ENCODE peak calls at places on chromosomes 13 and 19, in nine cellular contexts. One of them, this sample, is unnamed.

GRCh38 chr19:11699931-11700794 is 38.6 kb downstream of the ZNF823 start:
- DNase-seq in iris pigment epithelial cell: peak; percentile 42
- DNase-seq in stimulated activated CD4-positive, alpha-beta T cell treated with anti-CD3 and anti-CD28 coated beads, Interleukin-2, amount 100 ng/mL, for 48 hours: no peak
- DNase-seq in BJ: no peak
- DNase-seq in NCI-H1092: no peak
- DNase-seq in effector CD4-positive, alpha-beta T cell: no peak
- DNase-seq in fibroblast of pulmonary artery: peak; percentile 60
- DNase-seq in IMR-90: peak; percentile 42
- DNase-seq in head of caudate nucleus: no peak
- DNase-seq in this sample: no peak

GRCh38 chr19:53537126-53537522 is 821 bp upstream of the ZNF331 start:
- DNase-seq in stimulated activated CD4-positive, alpha-beta T cell treated with anti-CD3 and anti-CD28 coated beads, Interleukin-2, amount 100 ng/mL, for 48 hours: no peak
- DNase-seq in fibroblast of pulmonary artery: no peak
- DNase-seq in BJ: no peak
- DNase-seq in iris pigment epithelial cell: no peak
- DNase-seq in NCI-H1092: no peak
- DNase-seq in effector CD4-positive, alpha-beta T cell: no peak
- DNase-seq in IMR-90: no peak
- DNase-seq in head of caudate nucleus: no peak
- DNase-seq in this sample: no peak

GRCh38 chr13:85798999-85799646 is at the start of gene SLITRK6:
- DNase-seq in fibroblast of pulmonary artery: peak; percentile 70
- DNase-seq in effector CD4-positive, alpha-beta T cell: no peak
- DNase-seq in iris pigment epithelial cell: peak; percentile 77
- DNase-seq in NCI-H1092: peak; percentile 67
- DNase-seq in BJ: peak; percentile 47
- DNase-seq in IMR-90: peak; percentile 85
- DNase-seq in stimulated activated CD4-positive, alpha-beta T cell treated with anti-CD3 and anti-CD28 coated beads, Interleukin-2, amount 100 ng/mL, for 48 hours: no peak
- DNase-seq in head of caudate nucleus: no peak
- DNase-seq in this sample: no peak

GRCh38 chr19:46390121-46390858 is 23.1 kb downstream of the CCDC8 start:
- DNase-seq in head of caudate nucleus: no peak
- DNase-seq in NCI-H1092: no peak
- DNase-seq in effector CD4-positive, alpha-beta T cell: no peak
- DNase-seq in iris pigment epithelial cell: no peak
- DNase-seq in stimulated activated CD4-positive, alpha-beta T cell treated with anti-CD3 and anti-CD28 coated beads, Interleukin-2, amount 100 ng/mL, for 48 hours: no peak
- DNase-seq in BJ: no peak
- DNase-seq in IMR-90: no peak
- DNase-seq in fibroblast of pulmonary artery: no peak
- DNase-seq in this sample: no peak

GRCh38 chr13:29073762-29074161 is 253.6 kb downstream of the MTUS2 start:
- DNase-seq in IMR-90: no peak
- DNase-seq in stimulated activated CD4-positive, alpha-beta T cell treated with anti-CD3 and anti-CD28 coated beads, Interleukin-2, amount 100 ng/mL, for 48 hours: no peak
- DNase-seq in effector CD4-positive, alpha-beta T cell: no peak
- DNase-seq in NCI-H1092: no peak
- DNase-seq in fibroblast of pulmonary artery: no peak
- DNase-seq in iris pigment epithelial cell: no peak
- DNase-seq in BJ: no peak
- DNase-seq in head of caudate nucleus: no peak
- DNase-seq in this sample: no peak

GRCh38 chr19:17402982-17403855 is 2.2 kb downstream of the BST2 start:
- DNase-seq in effector CD4-positive, alpha-beta T cell: peak; percentile 36
- DNase-seq in iris pigment epithelial cell: no peak
- DNase-seq in stimulated activated CD4-positive, alpha-beta T cell treated with anti-CD3 and anti-CD28 coated beads, Interleukin-2, amount 100 ng/mL, for 48 hours: peak; percentile 59
- DNase-seq in IMR-90: no peak
- DNase-seq in fibroblast of pulmonary artery: no peak
- DNase-seq in BJ: no peak
- DNase-seq in NCI-H1092: no peak
- DNase-seq in head of caudate nucleus: no peak
- DNase-seq in this sample: peak; percentile 48

GRCh38 chr13:33940898-33941297 is 122.9 kb downstream of the RFC3 start:
- DNase-seq in head of caudate nucleus: no peak
- DNase-seq in iris pigment epithelial cell: no peak
- DNase-seq in fibroblast of pulmonary artery: peak; percentile 4
- DNase-seq in stimulated activated CD4-positive, alpha-beta T cell treated with anti-CD3 and anti-CD28 coated beads, Interleukin-2, amount 100 ng/mL, for 48 hours: no peak
- DNase-seq in NCI-H1092: no peak
- DNase-seq in IMR-90: peak; percentile 4
- DNase-seq in effector CD4-positive, alpha-beta T cell: no peak
- DNase-seq in BJ: no peak
- DNase-seq in this sample: no peak

GRCh38 chr13:110683921-110684320 is 22.0 kb downstream of the CARS2 start:
- DNase-seq in head of caudate nucleus: no peak
- DNase-seq in iris pigment epithelial cell: no peak
- DNase-seq in effector CD4-positive, alpha-beta T cell: no peak
- DNase-seq in BJ: no peak
- DNase-seq in NCI-H1092: no peak
- DNase-seq in fibroblast of pulmonary artery: no peak
- DNase-seq in IMR-90: no peak
- DNase-seq in stimulated activated CD4-positive, alpha-beta T cell treated with anti-CD3 and anti-CD28 coated beads, Interleukin-2, amount 100 ng/mL, for 48 hours: no peak
- DNase-seq in this sample: no peak

GRCh38 chr13:33678906-33679657 is 138.9 kb upstream of the RFC3 start:
- DNase-seq in head of caudate nucleus: peak; percentile 40
- DNase-seq in iris pigment epithelial cell: peak; percentile 70
- DNase-seq in BJ: no peak
- DNase-seq in NCI-H1092: no peak
- DNase-seq in effector CD4-positive, alpha-beta T cell: peak; percentile 35
- DNase-seq in IMR-90: peak; percentile 1
- DNase-seq in fibroblast of pulmonary artery: peak; percentile 95
- DNase-seq in stimulated activated CD4-positive, alpha-beta T cell treated with anti-CD3 and anti-CD28 coated beads, Interleukin-2, amount 100 ng/mL, for 48 hours: peak; percentile 55
- DNase-seq in this sample: no peak

GRCh38 chr13:44818428-44818827 is 170.8 kb downstream of the NUFIP1 start:
- DNase-seq in IMR-90: peak; percentile 43
- DNase-seq in BJ: no peak
- DNase-seq in NCI-H1092: peak; percentile 12
- DNase-seq in stimulated activated CD4-positive, alpha-beta T cell treated with anti-CD3 and anti-CD28 coated beads, Interleukin-2, amount 100 ng/mL, for 48 hours: no peak
- DNase-seq in head of caudate nucleus: no peak
- DNase-seq in iris pigment epithelial cell: peak; percentile 69
- DNase-seq in fibroblast of pulmonary artery: peak; percentile 36
- DNase-seq in effector CD4-positive, alpha-beta T cell: no peak
- DNase-seq in this sample: no peak

GRCh38 chr19:44717603-44718002 is 18.7 kb downstream of the CEACAM16 start:
- DNase-seq in iris pigment epithelial cell: no peak
- DNase-seq in head of caudate nucleus: no peak
- DNase-seq in IMR-90: no peak
- DNase-seq in stimulated activated CD4-positive, alpha-beta T cell treated with anti-CD3 and anti-CD28 coated beads, Interleukin-2, amount 100 ng/mL, for 48 hours: no peak
- DNase-seq in effector CD4-positive, alpha-beta T cell: no peak
- DNase-seq in BJ: no peak
- DNase-seq in fibroblast of pulmonary artery: no peak
- DNase-seq in NCI-H1092: no peak
- DNase-seq in this sample: no peak

GRCh38 chr13:75326173-75327131 is 155.5 kb downstream of the TBC1D4 start:
- DNase-seq in head of caudate nucleus: no peak
- DNase-seq in stimulated activated CD4-positive, alpha-beta T cell treated with anti-CD3 and anti-CD28 coated beads, Interleukin-2, amount 100 ng/mL, for 48 hours: peak; percentile 40
- DNase-seq in iris pigment epithelial cell: peak; percentile 73
- DNase-seq in IMR-90: peak; percentile 53
- DNase-seq in NCI-H1092: no peak
- DNase-seq in effector CD4-positive, alpha-beta T cell: peak; percentile 52
- DNase-seq in fibroblast of pulmonary artery: peak; percentile 89
- DNase-seq in BJ: no peak
- DNase-seq in this sample: peak; percentile 29

GRCh38 chr19:13095934-13096890 is 6.4 kb downstream of the LYL1 start:
- DNase-seq in stimulated activated CD4-positive, alpha-beta T cell treated with anti-CD3 and anti-CD28 coated beads, Interleukin-2, amount 100 ng/mL, for 48 hours: no peak
- DNase-seq in effector CD4-positive, alpha-beta T cell: no peak
- DNase-seq in IMR-90: no peak
- DNase-seq in NCI-H1092: no peak
- DNase-seq in head of caudate nucleus: no peak
- DNase-seq in fibroblast of pulmonary artery: no peak
- DNase-seq in BJ: no peak
- DNase-seq in iris pigment epithelial cell: no peak
- DNase-seq in this sample: no peak

GRCh38 chr19:8209111-8209964 is at the start of gene CERS4:
- DNase-seq in fibroblast of pulmonary artery: peak; percentile 65
- DNase-seq in NCI-H1092: no peak
- DNase-seq in IMR-90: peak; percentile 20
- DNase-seq in head of caudate nucleus: peak; percentile 89
- DNase-seq in iris pigment epithelial cell: peak; percentile 29
- DNase-seq in stimulated activated CD4-positive, alpha-beta T cell treated with anti-CD3 and anti-CD28 coated beads, Interleukin-2, amount 100 ng/mL, for 48 hours: peak; percentile 73
- DNase-seq in BJ: no peak
- DNase-seq in effector CD4-positive, alpha-beta T cell: peak; percentile 70
- DNase-seq in this sample: peak; percentile 75

GRCh38 chr19:14048439-14049153 is 13.3 kb downstream of the PALM3 start:
- DNase-seq in IMR-90: no peak
- DNase-seq in fibroblast of pulmonary artery: peak; percentile 27
- DNase-seq in effector CD4-positive, alpha-beta T cell: peak; percentile 69
- DNase-seq in NCI-H1092: peak; percentile 29
- DNase-seq in BJ: no peak
- DNase-seq in iris pigment epithelial cell: peak; percentile 21
- DNase-seq in stimulated activated CD4-positive, alpha-beta T cell treated with anti-CD3 and anti-CD28 coated beads, Interleukin-2, amount 100 ng/mL, for 48 hours: peak; percentile 79
- DNase-seq in head of caudate nucleus: peak; percentile 22
- DNase-seq in this sample: peak; percentile 71

GRCh38 chr13:35780613-35781012 is 304.1 kb upstream of the MAB21L1 start:
- DNase-seq in head of caudate nucleus: no peak
- DNase-seq in BJ: no peak
- DNase-seq in IMR-90: no peak
- DNase-seq in stimulated activated CD4-positive, alpha-beta T cell treated with anti-CD3 and anti-CD28 coated beads, Interleukin-2, amount 100 ng/mL, for 48 hours: no peak
- DNase-seq in iris pigment epithelial cell: no peak
- DNase-seq in NCI-H1092: no peak
- DNase-seq in effector CD4-positive, alpha-beta T cell: no peak
- DNase-seq in fibroblast of pulmonary artery: no peak
- DNase-seq in this sample: no peak

GRCh38 chr13:79297128-79297527 is 108.9 kb downstream of the RBM26 start:
- DNase-seq in iris pigment epithelial cell: no peak
- DNase-seq in NCI-H1092: no peak
- DNase-seq in IMR-90: no peak
- DNase-seq in stimulated activated CD4-positive, alpha-beta T cell treated with anti-CD3 and anti-CD28 coated beads, Interleukin-2, amount 100 ng/mL, for 48 hours: no peak
- DNase-seq in fibroblast of pulmonary artery: no peak
- DNase-seq in head of caudate nucleus: no peak
- DNase-seq in effector CD4-positive, alpha-beta T cell: no peak
- DNase-seq in BJ: no peak
- DNase-seq in this sample: no peak

GRCh38 chr19:9597027-9597426 is 12.7 kb upstream of the ZNF121 start:
- DNase-seq in NCI-H1092: no peak
- DNase-seq in BJ: peak; percentile 62
- DNase-seq in head of caudate nucleus: no peak
- DNase-seq in IMR-90: peak; percentile 92
- DNase-seq in fibroblast of pulmonary artery: peak; percentile 77
- DNase-seq in effector CD4-positive, alpha-beta T cell: no peak
- DNase-seq in iris pigment epithelial cell: peak; percentile 92
- DNase-seq in stimulated activated CD4-positive, alpha-beta T cell treated with anti-CD3 and anti-CD28 coated beads, Interleukin-2, amount 100 ng/mL, for 48 hours: no peak
- DNase-seq in this sample: no peak

GRCh38 chr13:66222926-66223325 is 1007.2 kb downstream of the PCDH9 start:
- DNase-seq in head of caudate nucleus: no peak
- DNase-seq in fibroblast of pulmonary artery: no peak
- DNase-seq in BJ: no peak
- DNase-seq in NCI-H1092: no peak
- DNase-seq in effector CD4-positive, alpha-beta T cell: no peak
- DNase-seq in IMR-90: no peak
- DNase-seq in stimulated activated CD4-positive, alpha-beta T cell treated with anti-CD3 and anti-CD28 coated beads, Interleukin-2, amount 100 ng/mL, for 48 hours: no peak
- DNase-seq in iris pigment epithelial cell: no peak
- DNase-seq in this sample: no peak

GRCh38 chr19:19549804-19550453 is 11.9 kb downstream of the CILP2 start:
- DNase-seq in IMR-90: no peak
- DNase-seq in head of caudate nucleus: no peak
- DNase-seq in fibroblast of pulmonary artery: no peak
- DNase-seq in BJ: no peak
- DNase-seq in NCI-H1092: no peak
- DNase-seq in effector CD4-positive, alpha-beta T cell: no peak
- DNase-seq in iris pigment epithelial cell: no peak
- DNase-seq in stimulated activated CD4-positive, alpha-beta T cell treated with anti-CD3 and anti-CD28 coated beads, Interleukin-2, amount 100 ng/mL, for 48 hours: no peak
- DNase-seq in this sample: no peak

GRCh38 chr19:19388568-19389555 is 16.6 kb upstream of the GATAD2A start:
- DNase-seq in BJ: no peak
- DNase-seq in effector CD4-positive, alpha-beta T cell: no peak
- DNase-seq in IMR-90: no peak
- DNase-seq in fibroblast of pulmonary artery: no peak
- DNase-seq in stimulated activated CD4-positive, alpha-beta T cell treated with anti-CD3 and anti-CD28 coated beads, Interleukin-2, amount 100 ng/mL, for 48 hours: no peak
- DNase-seq in head of caudate nucleus: no peak
- DNase-seq in NCI-H1092: no peak
- DNase-seq in iris pigment epithelial cell: no peak
- DNase-seq in this sample: no peak

GRCh38 chr19:44196772-44197171 is 15.6 kb upstream of the ZNF227 start:
- DNase-seq in IMR-90: no peak
- DNase-seq in stimulated activated CD4-positive, alpha-beta T cell treated with anti-CD3 and anti-CD28 coated beads, Interleukin-2, amount 100 ng/mL, for 48 hours: no peak
- DNase-seq in fibroblast of pulmonary artery: no peak
- DNase-seq in effector CD4-positive, alpha-beta T cell: no peak
- DNase-seq in head of caudate nucleus: no peak
- DNase-seq in iris pigment epithelial cell: no peak
- DNase-seq in BJ: no peak
- DNase-seq in NCI-H1092: no peak
- DNase-seq in this sample: no peak

GRCh38 chr13:112968380-112968909 is 569 bp upstream of the MCF2L start:
- DNase-seq in fibroblast of pulmonary artery: no peak
- DNase-seq in NCI-H1092: peak; percentile 82
- DNase-seq in BJ: no peak
- DNase-seq in iris pigment epithelial cell: no peak
- DNase-seq in IMR-90: no peak
- DNase-seq in effector CD4-positive, alpha-beta T cell: peak; percentile 38
- DNase-seq in stimulated activated CD4-positive, alpha-beta T cell treated with anti-CD3 and anti-CD28 coated beads, Interleukin-2, amount 100 ng/mL, for 48 hours: peak; percentile 21
- DNase-seq in head of caudate nucleus: no peak
- DNase-seq in this sample: peak; percentile 44

GRCh38 chr13:54486421-54487166 is 1458.0 kb downstream of the OLFM4 start:
- DNase-seq in effector CD4-positive, alpha-beta T cell: no peak
- DNase-seq in BJ: no peak
- DNase-seq in stimulated activated CD4-positive, alpha-beta T cell treated with anti-CD3 and anti-CD28 coated beads, Interleukin-2, amount 100 ng/mL, for 48 hours: no peak
- DNase-seq in IMR-90: no peak
- DNase-seq in head of caudate nucleus: no peak
- DNase-seq in NCI-H1092: no peak
- DNase-seq in fibroblast of pulmonary artery: no peak
- DNase-seq in iris pigment epithelial cell: no peak
- DNase-seq in this sample: no peak

GRCh38 chr19:45692187-45693111 is at the start of gene QPCTL:
- DNase-seq in effector CD4-positive, alpha-beta T cell: peak; percentile 95
- DNase-seq in stimulated activated CD4-positive, alpha-beta T cell treated with anti-CD3 and anti-CD28 coated beads, Interleukin-2, amount 100 ng/mL, for 48 hours: peak; percentile 91
- DNase-seq in iris pigment epithelial cell: peak; percentile 100
- DNase-seq in fibroblast of pulmonary artery: peak; percentile 100
- DNase-seq in IMR-90: peak; percentile 100
- DNase-seq in NCI-H1092: peak; percentile 98
- DNase-seq in BJ: peak; percentile 99
- DNase-seq in head of caudate nucleus: peak; percentile 97
- DNase-seq in this sample: peak; percentile 99